ENCODE peak calls at places on chromosomes 2 and 18, in nine cellular contexts. B is sigmoid colon, F is astrocyte of the spinal cord, K is psoas muscle, G is right atrium auricular region, D is astrocyte, E is stomach, S is lower leg skin, Z is PC-9. I is an unnamed sample.

GRCh38 chr2:98816281-98816680 is 85.3 kb upstream of the MGAT4A start:
- DNase-seq in E (no peak), B (no peak), F (no peak), D (no peak), S (peak), K (no peak), Z (no peak), G (no peak), I (no peak)

GRCh38 chr2:125870264-125870663 is 785.7 kb upstream of the GYPC start:
- DNase-seq in B (no peak), E (no peak), Z (no peak), D (no peak), G (no peak), K (no peak), F (no peak), S (no peak), I (no peak)

GRCh38 chr2:56077352-56077915 is 106.4 kb upstream of the CCDC85A start:
- DNase-seq in B (no peak), K (no peak), E (no peak), Z (peak), S (no peak), F (peak), D (peak), G (no peak), I (no peak)

GRCh38 chr2:140454717-140455116 is 1674.5 kb upstream of the NXPH2 start:
- DNase-seq in S (no peak), Z (no peak), E (no peak), G (no peak), D (peak), B (no peak), F (peak), K (no peak), I (no peak)

GRCh38 chr2:137706786-137707613 is 257.3 kb upstream of the HNMT start:
- DNase-seq in D (no peak), E (no peak), G (no peak), K (no peak), S (no peak), F (no peak), Z (peak), B (peak), I (no peak)

GRCh38 chr2:75432761-75433361 is 127.9 kb downstream of the EVA1A start:
- DNase-seq in B (no peak), K (no peak), E (no peak), Z (no peak), D (peak), F (peak), G (no peak), S (no peak), I (no peak)

GRCh38 chr2:45964945-45965344 is 313.5 kb downstream of the PRKCE start:
- DNase-seq in E (no peak), S (no peak), F (no peak), Z (no peak), B (no peak), D (no peak), K (no peak), G (no peak), I (no peak)

GRCh38 chr18:72762505-72763122 is 105.2 kb downstream of the NETO1 start:
- DNase-seq in E (no peak), D (peak), K (no peak), G (no peak), Z (peak), F (peak), S (no peak), B (no peak), I (no peak)

GRCh38 chr2:18244840-18245239 is 315.6 kb downstream of the RDH14 start:
- DNase-seq in D (no peak), K (no peak), Z (no peak), G (no peak), E (no peak), S (no peak), B (no peak), F (no peak), I (no peak)

DNA sequence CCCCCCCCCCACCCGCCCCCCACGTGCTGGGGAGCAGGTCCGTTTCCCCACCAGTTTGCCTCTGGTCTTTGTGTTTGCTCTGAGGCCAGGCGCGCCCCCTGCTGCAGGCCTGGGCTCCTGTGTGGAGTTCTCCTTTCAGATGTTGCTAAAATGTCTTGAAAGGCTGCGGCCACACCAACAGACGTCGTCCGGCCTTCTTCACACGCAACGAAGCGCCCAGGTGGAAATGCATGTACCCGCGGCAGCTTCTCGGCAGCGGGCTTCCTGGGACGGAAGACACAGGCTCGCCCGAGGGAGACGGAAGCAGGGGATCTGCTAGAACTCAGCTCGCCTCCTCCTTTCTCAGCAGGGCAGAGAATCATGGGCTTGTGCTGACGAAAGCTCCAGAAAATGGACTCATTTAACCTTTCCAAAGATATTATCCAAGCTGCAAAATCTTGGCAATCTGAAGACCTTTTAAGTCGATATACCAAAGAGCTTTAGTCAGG is 125.3 kb upstream of the ZNF516 start:
- DNase-seq in E (peak), G (peak), S (peak), K (peak), Z (peak), B (peak), D (peak), F (peak), I (no peak)
- TF ChIP-seq CTCF in E (peak), G (peak), S (no peak), K (peak), Z (no peak), B (peak), D (peak), F (peak), I (peak)

DNA sequence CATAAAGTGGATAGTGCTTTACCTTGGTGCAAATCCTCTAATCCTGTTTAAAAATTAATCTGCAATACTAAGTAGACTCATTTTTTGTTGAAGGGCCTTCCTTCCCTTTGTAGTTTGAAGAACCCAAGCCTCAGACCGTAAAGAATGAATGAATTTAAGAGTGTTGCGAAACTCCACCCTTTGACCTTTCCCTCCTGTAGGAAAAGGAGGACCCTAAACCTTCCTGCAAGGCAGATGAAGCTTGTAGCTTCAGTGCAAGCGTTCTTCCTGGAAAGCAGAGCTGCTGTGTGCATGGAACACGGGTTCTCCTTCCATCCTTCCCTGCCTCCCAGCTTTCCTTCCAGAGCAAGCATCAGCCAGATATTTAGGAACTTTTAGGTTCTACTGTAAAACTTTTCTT is 1.7 kb downstream of the IMPA2 start:
- DNase-seq in G (no peak), D (no peak), B (no peak), S (no peak), Z (no peak), K (no peak), E (no peak), F (no peak), I (no peak)
- H3K4me3 ChIP-seq in G (no peak), D (no peak), B (no peak), S (no peak), Z (peak), K (peak), E (peak), F (no peak), I (peak)

GRCh38 chr2:64831977-64832328 is 157.2 kb upstream of the SLC1A4 start:
- DNase-seq in F (no peak), E (no peak), G (no peak), Z (no peak), B (no peak), S (no peak), D (no peak), K (no peak), I (no peak)
- TF ChIP-seq CTCF in F (no peak), E (no peak), G (no peak), Z (peak), B (no peak), S (no peak), D (no peak), K (no peak), I (no peak)

DNA sequence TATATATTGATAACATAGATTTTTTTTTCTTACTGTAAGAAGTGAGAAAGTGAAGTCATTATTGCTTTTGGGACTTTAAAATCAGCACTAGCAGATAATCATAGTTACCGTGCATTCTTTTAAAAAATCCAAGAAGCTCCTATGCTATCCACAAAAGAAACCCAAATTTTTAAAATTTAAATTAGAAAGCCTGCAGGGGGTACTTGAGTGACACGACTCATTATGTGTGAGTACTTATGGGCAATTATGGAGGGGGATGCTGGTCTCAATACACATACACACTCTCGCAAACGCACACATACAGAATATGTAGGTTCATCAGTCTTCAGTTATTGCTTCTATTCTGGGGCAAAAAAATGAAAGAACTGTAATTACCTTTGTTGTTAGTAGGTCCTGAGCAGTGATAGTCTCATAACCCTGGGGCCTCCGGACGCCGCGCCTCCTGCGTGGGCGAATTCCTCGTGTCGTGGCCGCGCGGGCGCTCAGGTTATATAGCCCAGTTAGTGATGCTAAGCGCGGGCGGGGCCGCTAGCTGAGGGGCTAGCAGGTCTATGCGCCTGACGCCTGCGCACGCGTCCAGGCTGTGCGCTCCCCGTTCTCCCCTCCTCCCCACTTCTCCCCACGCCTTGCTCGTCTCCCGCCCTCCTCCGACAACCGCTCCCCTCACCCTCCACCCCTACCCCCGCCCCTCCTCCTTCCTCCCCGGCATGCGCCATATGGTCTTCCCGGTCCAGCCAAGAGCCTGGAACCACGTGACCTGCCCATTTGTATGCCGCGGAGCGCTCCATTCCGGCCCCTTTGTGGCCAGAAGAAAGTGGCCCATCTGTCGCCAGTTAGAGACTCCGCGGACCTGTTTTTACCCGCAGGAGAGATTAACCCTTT is at the start of gene NEUROD1:
- DNase-seq in G (no peak), F (no peak), E (no peak), B (no peak), K (no peak), D (no peak), Z (no peak), S (no peak), I (no peak)
- H3K4me3 ChIP-seq in G (peak), F (no peak), E (no peak), B (no peak), K (peak), D (peak), Z (no peak), S (no peak), I (no peak)